ENCODE peak calls at places on chromosome 20, in six cellular contexts. I, E, G, C, S and N are unnamed samples.

GRCh38 chr20:15081301-15081700 is 743.9 kb upstream of the FLRT3 start:
- DNase-seq in C (no peak), S (no peak), G (no peak), I (no peak), E (no peak), N (no peak)

GRCh38 chr20:33600414-33600813 is 61.7 kb upstream of the C20orf144 start:
- DNase-seq in S (no peak), C (no peak), G (no peak), I (no peak), E (no peak), N (no peak)

GRCh38 chr20:10170261-10170660 is 48.4 kb upstream of the SNAP25 start:
- DNase-seq in E (no peak), I (no peak), G (no peak), S (no peak), C (no peak), N (no peak)

GRCh38 chr20:52379723-52380336 is 188.3 kb upstream of the ZFP64 start:
- DNase-seq in C (no peak), E (peak), G (no peak), I (no peak), S (peak), N (no peak)

GRCh38 chr20:42173440-42173839 is 555.3 kb upstream of the CHD6 start:
- DNase-seq in G (no peak), S (no peak), I (no peak), E (no peak), C (no peak), N (no peak)

GRCh38 chr20:17951323-17951722 is 17.3 kb downstream of the SNX5 start:
- DNase-seq in S (no peak), G (no peak), C (no peak), I (no peak), E (no peak), N (no peak)

GRCh38 chr20:64114356-64114971 is 7.1 kb upstream of the NPBWR2 start:
- DNase-seq in S (no peak), G (no peak), C (no peak), I (no peak), E (no peak), N (no peak)

GRCh38 chr20:12053348-12053747 is 135.7 kb downstream of the BTBD3 start:
- DNase-seq in G (no peak), I (no peak), C (peak), E (no peak), S (no peak), N (no peak)

GRCh38 chr20:37279820-37280219 is 9.6 kb upstream of the MANBAL start:
- DNase-seq in S (no peak), C (no peak), I (no peak), G (no peak), E (no peak), N (no peak)

GRCh38 chr20:47358672-47359532 is 2.4 kb upstream of the ZMYND8 start:
- DNase-seq in S (peak), E (no peak), G (peak), I (no peak), C (peak), N (peak)

GRCh38 chr20:58117944-58118343 is 110.5 kb downstream of the ANKRD60 start:
- DNase-seq in G (no peak), C (no peak), E (no peak), I (no peak), S (no peak), N (no peak)

GRCh38 chr20:47360489-47361267 is 4.2 kb upstream of the ZMYND8 start:
- DNase-seq in C (peak), E (no peak), I (no peak), S (peak), G (no peak), N (peak)

GRCh38 chr20:32858873-32859372 is at the start of gene EFCAB8:
- DNase-seq in S (no peak), C (no peak), E (no peak), I (no peak), G (no peak), N (no peak)

GRCh38 chr20:33015114-33015491 is 7.6 kb downstream of the BPIFB2 start:
- DNase-seq in E (no peak), C (no peak), S (no peak), G (no peak), I (no peak), N (no peak)

GRCh38 chr20:23826541-23827018 is at the start of gene CST2:
- DNase-seq in S (peak), E (no peak), C (no peak), G (no peak), I (no peak), N (no peak)

GRCh38 chr20:460707-461106 is 1.6 kb downstream of the TBC1D20 start:
- DNase-seq in E (no peak), I (no peak), G (no peak), S (no peak), C (peak), N (no peak)

GRCh38 chr20:45058168-45058850 is 42.6 kb downstream of the KCNS1 start:
- DNase-seq in I (no peak), C (no peak), G (no peak), S (no peak), E (no peak), N (peak)